ENCODE peak calls at places on chromosomes 12 and 14, in seven cellular contexts. F, H, K, P, S, E and W are unnamed samples.

GRCh38 chr12:69511016-69511415 is 40.8 kb downstream of the FRS2 start:
- DNase-seq in F (no peak), H (no peak), K (no peak), P (no peak), S (no peak), E (no peak), W (no peak)

GRCh38 chr12:71392521-71393145 is 47.0 kb upstream of the LGR5 start:
- DNase-seq in F (no peak), H (peak; percentile 81), K (peak; percentile 70), P (no peak), S (peak; percentile 84), E (no peak), W (peak; percentile 59)

GRCh38 chr14:64873506-64874220 is 6.0 kb downstream of the SPTB start:
- DNase-seq in F (no peak), H (no peak), K (peak; percentile 1), P (no peak), S (no peak), E (no peak), W (no peak)

GRCh38 chr12:105559292-105559691 is 228.8 kb downstream of the C12orf75 start:
- DNase-seq in F (no peak), H (no peak), K (no peak), P (no peak), S (no peak), E (no peak), W (no peak)

GRCh38 chr12:12983420-12984035 is 16.5 kb downstream of the HEBP1 start:
- DNase-seq in F (no peak), H (peak; percentile 39), K (peak; percentile 69), P (peak; percentile 30), S (peak; percentile 63), E (peak; percentile 36), W (peak; percentile 57)

GRCh38 chr12:15522574-15523187 is 200.4 kb downstream of the PTPRO start:
- DNase-seq in F (no peak), H (peak; percentile 36), K (peak; percentile 34), P (no peak), S (peak; percentile 67), E (no peak), W (peak; percentile 49)

GRCh38 chr14:71117839-71118743 is 210.8 kb downstream of the PCNX1 start:
- DNase-seq in F (no peak), H (peak; percentile 5), K (peak; percentile 78), P (no peak), S (peak; percentile 95), E (no peak), W (peak; percentile 92)

GRCh38 chr12:51242896-51243295 is 4.3 kb downstream of the DAZAP2 start:
- DNase-seq in F (no peak), H (no peak), K (no peak), P (no peak), S (no peak), E (no peak), W (no peak)

GRCh38 chr14:44109041-44109440 is 398.0 kb downstream of the FSCB start:
- DNase-seq in F (no peak), H (no peak), K (no peak), P (no peak), S (no peak), E (no peak), W (no peak)

GRCh38 chr14:41810362-41810761 is 203.7 kb downstream of the LRFN5 start:
- DNase-seq in F (no peak), H (no peak), K (no peak), P (no peak), S (no peak), E (no peak), W (no peak)

GRCh38 chr14:93954900-93955891 is 21.2 kb downstream of the ASB2 start:
- DNase-seq in F (no peak), H (peak; percentile 66), K (no peak), P (no peak), S (no peak), E (no peak), W (no peak)

GRCh38 chr14:106845286-106846087 is 1319.1 kb downstream of the TMEM121 start:
- DNase-seq in F (peak; percentile 66), H (no peak), K (no peak), P (peak; percentile 12), S (peak; percentile 69), E (no peak), W (peak; percentile 55)

GRCh38 chr14:100606687-100607610 is 19.7 kb upstream of the BEGAIN start:
- DNase-seq in F (no peak), H (no peak), K (no peak), P (no peak), S (no peak), E (no peak), W (no peak)

DNA sequence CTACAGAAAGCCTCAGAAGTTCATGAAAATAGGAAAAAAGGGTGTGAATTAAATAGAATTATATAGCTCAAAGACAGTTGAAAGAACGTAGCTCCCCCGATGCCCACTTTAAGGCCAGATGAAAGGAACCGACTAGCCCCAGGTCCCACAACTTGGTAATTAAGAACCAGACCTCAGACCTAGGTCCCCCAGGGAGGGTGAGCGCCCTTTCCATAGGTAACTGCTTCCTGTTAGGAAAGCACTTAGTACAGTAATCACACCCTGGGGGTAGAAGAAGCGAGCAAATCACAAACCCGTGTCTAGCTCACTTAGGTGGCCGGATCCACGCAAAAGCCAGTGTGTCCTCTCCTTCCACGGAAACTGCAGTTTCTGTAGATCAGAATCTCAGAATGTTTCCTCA is 77.1 kb downstream of the PLXNC1 start:
- DNase-seq in F (no peak), H (no peak), K (no peak), P (no peak), S (no peak), E (no peak), W (no peak)
- H3K27ac ChIP-seq in F (no peak overlapping the region), H (no peak overlapping the region), K (no peak overlapping the region), P (no peak overlapping the region), S (no peak overlapping the region), E (no peak overlapping the region), W (no peak overlapping the region)

DNA sequence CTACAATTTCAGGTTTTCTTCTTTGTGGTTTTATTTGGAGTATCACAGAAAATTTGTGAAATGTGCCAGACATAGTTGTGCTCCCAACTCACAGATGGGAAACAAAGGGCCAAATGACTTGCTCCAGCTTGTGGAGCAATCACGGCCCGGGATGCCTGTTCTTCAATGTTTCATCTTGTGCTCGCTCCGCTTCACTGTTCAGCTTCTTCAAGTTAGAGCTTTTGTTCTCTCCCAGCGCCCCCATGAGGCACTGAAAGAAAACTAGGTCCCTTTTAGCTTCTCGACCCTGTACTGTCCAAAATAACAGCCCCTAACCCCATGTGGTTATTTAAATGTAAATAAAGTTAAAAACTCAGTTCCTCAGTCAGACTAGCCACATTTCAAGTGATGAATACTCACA is 187.9 kb upstream of the STXBP6 start:
- DNase-seq in F (no peak), H (peak; percentile 40), K (peak; percentile 2), P (peak; percentile 42), S (no peak), E (no peak), W (no peak)
- TF ChIP-seq CTCF in F (no peak), H (peak; percentile 26), K (peak; percentile 39), P (no peak), S (no peak), E (no peak), W (no peak)

GRCh38 chr12:98772818-98773217 is 127.7 kb downstream of the APAF1 start:
- DNase-seq in F (no peak), H (no peak), K (no peak), P (no peak), S (no peak), E (no peak), W (no peak)

GRCh38 chr12:98770230-98770629 is 125.1 kb downstream of the APAF1 start:
- DNase-seq in F (no peak), H (no peak), K (no peak), P (no peak), S (no peak), E (no peak), W (no peak)

GRCh38 chr12:98771811-98772752 is 127.0 kb downstream of the APAF1 start:
- DNase-seq in F (no peak), H (no peak), K (no peak), P (no peak), S (no peak), E (no peak), W (no peak)

GRCh38 chr12:98763656-98764055 is 118.6 kb downstream of the APAF1 start:
- DNase-seq in F (no peak), H (no peak), K (no peak), P (no peak), S (no peak), E (no peak), W (no peak)

GRCh38 chr12:98767248-98767647 is 122.2 kb downstream of the APAF1 start:
- DNase-seq in F (no peak), H (no peak), K (no peak), P (no peak), S (no peak), E (no peak), W (no peak)
- H3K27ac ChIP-seq in F (no peak overlapping the region), H (no peak overlapping the region), K (no peak overlapping the region), P (no peak overlapping the region), S (no peak overlapping the region), E (no peak overlapping the region), W (no peak overlapping the region)

GRCh38 chr12:295132-295531 is 32.5 kb upstream of the SLC6A13 start:
- DNase-seq in F (no peak), H (no peak), K (no peak), P (no peak), S (no peak), E (no peak), W (no peak)
- TF ChIP-seq CTCF in F (no peak), H (no peak), K (no peak), P (no peak), S (no peak), E (no peak), W (no peak)

GRCh38 chr12:92123780-92124707 is 21.6 kb downstream of the BTG1 start:
- DNase-seq in F (no peak), H (no peak), K (peak; percentile 52), P (no peak), S (no peak), E (no peak), W (no peak)
- H3K27ac ChIP-seq in F (no peak overlapping the region), H (peak overlapping the region; percentile 57), K (no peak overlapping the region), P (no peak overlapping the region), S (no peak overlapping the region), E (no peak overlapping the region), W (no peak overlapping the region)

GRCh38 chr12:109797905-109798669 is 35.1 kb downstream of the TRPV4 start:
- DNase-seq in F (no peak), H (peak; percentile 12), K (no peak), P (no peak), S (peak; percentile 44), E (no peak), W (no peak)
- TF ChIP-seq CTCF in F (no peak), H (no peak), K (peak; percentile 13), P (no peak), S (peak; percentile 66), E (no peak), W (no peak)